ENCODE peak calls at places on chromosomes 1 and 21, in six cellular contexts. One of them, this sample, is unnamed.

GRCh38 chr1:8523641-8524206 is 205.8 kb downstream of the SLC45A1 start:
- DNase-seq in colonic mucosa: no peak
- DNase-seq in GM19239: no peak
- DNase-seq in activated T-helper 1 cell treated with anti-CD3 and anti-CD28 coated beads, Interleukin-12 subunit alpha, Interleukin-12 subunit beta, Interleukin-2, Interleukin-4 antibody, amounts not matched to agents 30 ng/mL and 10 ng/mL and 1 ng/mL, durations not matched to agents 14 hours and 24 hours and 36 hours: no peak
- DNase-seq in DMS79: no peak
- DNase-seq in stimulated activated CD4-positive, alpha-beta T cell treated with anti-CD3 and anti-CD28 coated beads, Interleukin-15, amount 100 ng/mL, for 24 hours: peak
- DNase-seq in this sample: no peak

GRCh38 chr1:192158181-192158580 is at the start of gene RGS18:
- DNase-seq in DMS79: no peak
- DNase-seq in stimulated activated CD4-positive, alpha-beta T cell treated with anti-CD3 and anti-CD28 coated beads, Interleukin-15, amount 100 ng/mL, for 24 hours: no peak
- DNase-seq in colonic mucosa: no peak
- DNase-seq in activated T-helper 1 cell treated with anti-CD3 and anti-CD28 coated beads, Interleukin-12 subunit alpha, Interleukin-12 subunit beta, Interleukin-2, Interleukin-4 antibody, amounts not matched to agents 30 ng/mL and 10 ng/mL and 1 ng/mL, durations not matched to agents 14 hours and 24 hours and 36 hours: no peak
- DNase-seq in GM19239: no peak
- DNase-seq in this sample: no peak

GRCh38 chr1:18262726-18263125 is 155.1 kb downstream of the IGSF21 start:
- DNase-seq in DMS79: no peak
- DNase-seq in stimulated activated CD4-positive, alpha-beta T cell treated with anti-CD3 and anti-CD28 coated beads, Interleukin-15, amount 100 ng/mL, for 24 hours: no peak
- DNase-seq in colonic mucosa: no peak
- DNase-seq in GM19239: no peak
- DNase-seq in activated T-helper 1 cell treated with anti-CD3 and anti-CD28 coated beads, Interleukin-12 subunit alpha, Interleukin-12 subunit beta, Interleukin-2, Interleukin-4 antibody, amounts not matched to agents 30 ng/mL and 10 ng/mL and 1 ng/mL, durations not matched to agents 14 hours and 24 hours and 36 hours: no peak
- DNase-seq in this sample: no peak

GRCh38 chr1:54791880-54792522 is 9.1 kb downstream of the TTC22 start:
- DNase-seq in GM19239: no peak
- DNase-seq in DMS79: no peak
- DNase-seq in activated T-helper 1 cell treated with anti-CD3 and anti-CD28 coated beads, Interleukin-12 subunit alpha, Interleukin-12 subunit beta, Interleukin-2, Interleukin-4 antibody, amounts not matched to agents 30 ng/mL and 10 ng/mL and 1 ng/mL, durations not matched to agents 14 hours and 24 hours and 36 hours: no peak
- DNase-seq in colonic mucosa: peak
- DNase-seq in stimulated activated CD4-positive, alpha-beta T cell treated with anti-CD3 and anti-CD28 coated beads, Interleukin-15, amount 100 ng/mL, for 24 hours: peak
- DNase-seq in this sample: no peak

GRCh38 chr1:167491586-167492408 is 26.5 kb downstream of the CD247 start:
- DNase-seq in GM19239: no peak
- DNase-seq in activated T-helper 1 cell treated with anti-CD3 and anti-CD28 coated beads, Interleukin-12 subunit alpha, Interleukin-12 subunit beta, Interleukin-2, Interleukin-4 antibody, amounts not matched to agents 30 ng/mL and 10 ng/mL and 1 ng/mL, durations not matched to agents 14 hours and 24 hours and 36 hours: no peak
- DNase-seq in DMS79: peak
- DNase-seq in stimulated activated CD4-positive, alpha-beta T cell treated with anti-CD3 and anti-CD28 coated beads, Interleukin-15, amount 100 ng/mL, for 24 hours: peak
- DNase-seq in colonic mucosa: no peak
- DNase-seq in this sample: no peak

GRCh38 chr1:213162338-213162737 is 111.3 kb downstream of the RPS6KC1 start:
- DNase-seq in activated T-helper 1 cell treated with anti-CD3 and anti-CD28 coated beads, Interleukin-12 subunit alpha, Interleukin-12 subunit beta, Interleukin-2, Interleukin-4 antibody, amounts not matched to agents 30 ng/mL and 10 ng/mL and 1 ng/mL, durations not matched to agents 14 hours and 24 hours and 36 hours: no peak
- DNase-seq in DMS79: no peak
- DNase-seq in colonic mucosa: no peak
- DNase-seq in stimulated activated CD4-positive, alpha-beta T cell treated with anti-CD3 and anti-CD28 coated beads, Interleukin-15, amount 100 ng/mL, for 24 hours: no peak
- DNase-seq in GM19239: no peak
- DNase-seq in this sample: no peak

GRCh38 chr1:108063703-108064102 is 98.7 kb upstream of the VAV3 start:
- DNase-seq in GM19239: no peak
- DNase-seq in activated T-helper 1 cell treated with anti-CD3 and anti-CD28 coated beads, Interleukin-12 subunit alpha, Interleukin-12 subunit beta, Interleukin-2, Interleukin-4 antibody, amounts not matched to agents 30 ng/mL and 10 ng/mL and 1 ng/mL, durations not matched to agents 14 hours and 24 hours and 36 hours: no peak
- DNase-seq in DMS79: no peak
- DNase-seq in colonic mucosa: no peak
- DNase-seq in stimulated activated CD4-positive, alpha-beta T cell treated with anti-CD3 and anti-CD28 coated beads, Interleukin-15, amount 100 ng/mL, for 24 hours: no peak
- DNase-seq in this sample: no peak

GRCh38 chr1:160641323-160642280 is 5.2 kb downstream of the SLAMF1 start:
- DNase-seq in DMS79: no peak
- DNase-seq in activated T-helper 1 cell treated with anti-CD3 and anti-CD28 coated beads, Interleukin-12 subunit alpha, Interleukin-12 subunit beta, Interleukin-2, Interleukin-4 antibody, amounts not matched to agents 30 ng/mL and 10 ng/mL and 1 ng/mL, durations not matched to agents 14 hours and 24 hours and 36 hours: no peak
- DNase-seq in colonic mucosa: no peak
- DNase-seq in stimulated activated CD4-positive, alpha-beta T cell treated with anti-CD3 and anti-CD28 coated beads, Interleukin-15, amount 100 ng/mL, for 24 hours: peak
- DNase-seq in GM19239: no peak
- DNase-seq in this sample: no peak

GRCh38 chr1:164561007-164561406 is 2.0 kb downstream of the PBX1 start:
- DNase-seq in stimulated activated CD4-positive, alpha-beta T cell treated with anti-CD3 and anti-CD28 coated beads, Interleukin-15, amount 100 ng/mL, for 24 hours: no peak
- DNase-seq in GM19239: no peak
- DNase-seq in DMS79: no peak
- DNase-seq in colonic mucosa: no peak
- DNase-seq in activated T-helper 1 cell treated with anti-CD3 and anti-CD28 coated beads, Interleukin-12 subunit alpha, Interleukin-12 subunit beta, Interleukin-2, Interleukin-4 antibody, amounts not matched to agents 30 ng/mL and 10 ng/mL and 1 ng/mL, durations not matched to agents 14 hours and 24 hours and 36 hours: no peak
- DNase-seq in this sample: no peak

GRCh38 chr1:209755926-209756607 is at the start of gene TRAF3IP3:
- DNase-seq in activated T-helper 1 cell treated with anti-CD3 and anti-CD28 coated beads, Interleukin-12 subunit alpha, Interleukin-12 subunit beta, Interleukin-2, Interleukin-4 antibody, amounts not matched to agents 30 ng/mL and 10 ng/mL and 1 ng/mL, durations not matched to agents 14 hours and 24 hours and 36 hours: peak
- DNase-seq in stimulated activated CD4-positive, alpha-beta T cell treated with anti-CD3 and anti-CD28 coated beads, Interleukin-15, amount 100 ng/mL, for 24 hours: peak
- DNase-seq in colonic mucosa: peak
- DNase-seq in DMS79: no peak
- DNase-seq in GM19239: peak
- DNase-seq in this sample: peak

GRCh38 chr21:41695513-41695912 is 71.3 kb downstream of the RIPK4 start:
- DNase-seq in stimulated activated CD4-positive, alpha-beta T cell treated with anti-CD3 and anti-CD28 coated beads, Interleukin-15, amount 100 ng/mL, for 24 hours: no peak
- DNase-seq in colonic mucosa: no peak
- DNase-seq in GM19239: no peak
- DNase-seq in activated T-helper 1 cell treated with anti-CD3 and anti-CD28 coated beads, Interleukin-12 subunit alpha, Interleukin-12 subunit beta, Interleukin-2, Interleukin-4 antibody, amounts not matched to agents 30 ng/mL and 10 ng/mL and 1 ng/mL, durations not matched to agents 14 hours and 24 hours and 36 hours: no peak
- DNase-seq in DMS79: peak
- DNase-seq in this sample: no peak

GRCh38 chr1:239987103-239987745 is 104.5 kb upstream of the FMN2 start:
- DNase-seq in DMS79: no peak
- DNase-seq in colonic mucosa: peak
- DNase-seq in activated T-helper 1 cell treated with anti-CD3 and anti-CD28 coated beads, Interleukin-12 subunit alpha, Interleukin-12 subunit beta, Interleukin-2, Interleukin-4 antibody, amounts not matched to agents 30 ng/mL and 10 ng/mL and 1 ng/mL, durations not matched to agents 14 hours and 24 hours and 36 hours: no peak
- DNase-seq in stimulated activated CD4-positive, alpha-beta T cell treated with anti-CD3 and anti-CD28 coated beads, Interleukin-15, amount 100 ng/mL, for 24 hours: peak
- DNase-seq in GM19239: no peak
- DNase-seq in this sample: no peak

GRCh38 chr21:46100426-46100825 is 2.5 kb downstream of the COL6A2 start:
- DNase-seq in colonic mucosa: peak
- DNase-seq in GM19239: no peak
- DNase-seq in DMS79: no peak
- DNase-seq in stimulated activated CD4-positive, alpha-beta T cell treated with anti-CD3 and anti-CD28 coated beads, Interleukin-15, amount 100 ng/mL, for 24 hours: no peak
- DNase-seq in activated T-helper 1 cell treated with anti-CD3 and anti-CD28 coated beads, Interleukin-12 subunit alpha, Interleukin-12 subunit beta, Interleukin-2, Interleukin-4 antibody, amounts not matched to agents 30 ng/mL and 10 ng/mL and 1 ng/mL, durations not matched to agents 14 hours and 24 hours and 36 hours: no peak
- DNase-seq in this sample: no peak

GRCh38 chr1:180186831-180187230 is 32.2 kb downstream of the QSOX1 start:
- DNase-seq in GM19239: no peak
- DNase-seq in colonic mucosa: no peak
- DNase-seq in activated T-helper 1 cell treated with anti-CD3 and anti-CD28 coated beads, Interleukin-12 subunit alpha, Interleukin-12 subunit beta, Interleukin-2, Interleukin-4 antibody, amounts not matched to agents 30 ng/mL and 10 ng/mL and 1 ng/mL, durations not matched to agents 14 hours and 24 hours and 36 hours: no peak
- DNase-seq in DMS79: no peak
- DNase-seq in stimulated activated CD4-positive, alpha-beta T cell treated with anti-CD3 and anti-CD28 coated beads, Interleukin-15, amount 100 ng/mL, for 24 hours: no peak
- DNase-seq in this sample: no peak

GRCh38 chr1:170114916-170115315 is 30.8 kb upstream of the NTMT2 start:
- DNase-seq in stimulated activated CD4-positive, alpha-beta T cell treated with anti-CD3 and anti-CD28 coated beads, Interleukin-15, amount 100 ng/mL, for 24 hours: no peak
- DNase-seq in GM19239: no peak
- DNase-seq in DMS79: no peak
- DNase-seq in activated T-helper 1 cell treated with anti-CD3 and anti-CD28 coated beads, Interleukin-12 subunit alpha, Interleukin-12 subunit beta, Interleukin-2, Interleukin-4 antibody, amounts not matched to agents 30 ng/mL and 10 ng/mL and 1 ng/mL, durations not matched to agents 14 hours and 24 hours and 36 hours: no peak
- DNase-seq in colonic mucosa: no peak
- DNase-seq in this sample: no peak

GRCh38 chr1:226066415-226067077 is 4.0 kb downstream of the H3-3A start:
- DNase-seq in DMS79: no peak
- DNase-seq in stimulated activated CD4-positive, alpha-beta T cell treated with anti-CD3 and anti-CD28 coated beads, Interleukin-15, amount 100 ng/mL, for 24 hours: no peak
- DNase-seq in activated T-helper 1 cell treated with anti-CD3 and anti-CD28 coated beads, Interleukin-12 subunit alpha, Interleukin-12 subunit beta, Interleukin-2, Interleukin-4 antibody, amounts not matched to agents 30 ng/mL and 10 ng/mL and 1 ng/mL, durations not matched to agents 14 hours and 24 hours and 36 hours: no peak
- DNase-seq in GM19239: no peak
- DNase-seq in colonic mucosa: no peak
- DNase-seq in this sample: no peak

GRCh38 chr1:185426761-185427698 is 110.0 kb upstream of the IVNS1ABP start:
- DNase-seq in colonic mucosa: no peak
- DNase-seq in DMS79: no peak
- DNase-seq in stimulated activated CD4-positive, alpha-beta T cell treated with anti-CD3 and anti-CD28 coated beads, Interleukin-15, amount 100 ng/mL, for 24 hours: no peak
- DNase-seq in GM19239: no peak
- DNase-seq in activated T-helper 1 cell treated with anti-CD3 and anti-CD28 coated beads, Interleukin-12 subunit alpha, Interleukin-12 subunit beta, Interleukin-2, Interleukin-4 antibody, amounts not matched to agents 30 ng/mL and 10 ng/mL and 1 ng/mL, durations not matched to agents 14 hours and 24 hours and 36 hours: no peak
- DNase-seq in this sample: no peak

GRCh38 chr1:99725996-99726395 is 40.4 kb downstream of the FRRS1 start:
- DNase-seq in activated T-helper 1 cell treated with anti-CD3 and anti-CD28 coated beads, Interleukin-12 subunit alpha, Interleukin-12 subunit beta, Interleukin-2, Interleukin-4 antibody, amounts not matched to agents 30 ng/mL and 10 ng/mL and 1 ng/mL, durations not matched to agents 14 hours and 24 hours and 36 hours: no peak
- DNase-seq in colonic mucosa: no peak
- DNase-seq in DMS79: no peak
- DNase-seq in GM19239: no peak
- DNase-seq in stimulated activated CD4-positive, alpha-beta T cell treated with anti-CD3 and anti-CD28 coated beads, Interleukin-15, amount 100 ng/mL, for 24 hours: no peak
- DNase-seq in this sample: no peak

GRCh38 chr1:70907563-70908310 is 139.9 kb downstream of the PTGER3 start:
- DNase-seq in GM19239: no peak
- DNase-seq in DMS79: no peak
- DNase-seq in activated T-helper 1 cell treated with anti-CD3 and anti-CD28 coated beads, Interleukin-12 subunit alpha, Interleukin-12 subunit beta, Interleukin-2, Interleukin-4 antibody, amounts not matched to agents 30 ng/mL and 10 ng/mL and 1 ng/mL, durations not matched to agents 14 hours and 24 hours and 36 hours: no peak
- DNase-seq in stimulated activated CD4-positive, alpha-beta T cell treated with anti-CD3 and anti-CD28 coated beads, Interleukin-15, amount 100 ng/mL, for 24 hours: no peak
- DNase-seq in colonic mucosa: no peak
- DNase-seq in this sample: no peak

GRCh38 chr1:22889213-22889827 is 83.3 kb downstream of the LACTBL1 start:
- DNase-seq in stimulated activated CD4-positive, alpha-beta T cell treated with anti-CD3 and anti-CD28 coated beads, Interleukin-15, amount 100 ng/mL, for 24 hours: no peak
- DNase-seq in colonic mucosa: no peak
- DNase-seq in activated T-helper 1 cell treated with anti-CD3 and anti-CD28 coated beads, Interleukin-12 subunit alpha, Interleukin-12 subunit beta, Interleukin-2, Interleukin-4 antibody, amounts not matched to agents 30 ng/mL and 10 ng/mL and 1 ng/mL, durations not matched to agents 14 hours and 24 hours and 36 hours: no peak
- DNase-seq in DMS79: no peak
- DNase-seq in GM19239: no peak
- DNase-seq in this sample: no peak

GRCh38 chr1:89657886-89658285 is 25.0 kb downstream of the LRRC8C start:
- DNase-seq in activated T-helper 1 cell treated with anti-CD3 and anti-CD28 coated beads, Interleukin-12 subunit alpha, Interleukin-12 subunit beta, Interleukin-2, Interleukin-4 antibody, amounts not matched to agents 30 ng/mL and 10 ng/mL and 1 ng/mL, durations not matched to agents 14 hours and 24 hours and 36 hours: peak
- DNase-seq in GM19239: no peak
- DNase-seq in DMS79: no peak
- DNase-seq in colonic mucosa: no peak
- DNase-seq in stimulated activated CD4-positive, alpha-beta T cell treated with anti-CD3 and anti-CD28 coated beads, Interleukin-15, amount 100 ng/mL, for 24 hours: no peak
- DNase-seq in this sample: no peak

GRCh38 chr1:206503591-206504362 is 3.6 kb upstream of the RASSF5 start:
- DNase-seq in colonic mucosa: no peak
- DNase-seq in activated T-helper 1 cell treated with anti-CD3 and anti-CD28 coated beads, Interleukin-12 subunit alpha, Interleukin-12 subunit beta, Interleukin-2, Interleukin-4 antibody, amounts not matched to agents 30 ng/mL and 10 ng/mL and 1 ng/mL, durations not matched to agents 14 hours and 24 hours and 36 hours: peak
- DNase-seq in GM19239: no peak
- DNase-seq in DMS79: no peak
- DNase-seq in stimulated activated CD4-positive, alpha-beta T cell treated with anti-CD3 and anti-CD28 coated beads, Interleukin-15, amount 100 ng/mL, for 24 hours: peak
- DNase-seq in this sample: no peak

GRCh38 chr1:111743679-111744101 is 4.5 kb upstream of the INKA2 start:
- DNase-seq in GM19239: no peak
- DNase-seq in colonic mucosa: no peak
- DNase-seq in activated T-helper 1 cell treated with anti-CD3 and anti-CD28 coated beads, Interleukin-12 subunit alpha, Interleukin-12 subunit beta, Interleukin-2, Interleukin-4 antibody, amounts not matched to agents 30 ng/mL and 10 ng/mL and 1 ng/mL, durations not matched to agents 14 hours and 24 hours and 36 hours: no peak
- DNase-seq in DMS79: no peak
- DNase-seq in stimulated activated CD4-positive, alpha-beta T cell treated with anti-CD3 and anti-CD28 coated beads, Interleukin-15, amount 100 ng/mL, for 24 hours: no peak
- DNase-seq in this sample: no peak